ENCODE peak calls at places on chromosomes 7 and 10, in seven cellular contexts. C is amygdala; R is effector CD4-positive, alpha-beta T cell; I is SHP77 treated with DMSO at 0.1 percent for 48 hours; G is SK-N-SH; A is NCI-H345; X is IMR-90. W is an unnamed sample.

GRCh38 chr10:71206911-71207310 is 5.5 kb upstream of the UNC5B start:
- DNase-seq in X (no peak), R (no peak), G (no peak), I (no peak), C (no peak), A (no peak), W (no peak)

GRCh38 chr7:131141443-131141967 is 186.2 kb upstream of the MKLN1 start:
- DNase-seq in C (no peak), X (no peak), G (no peak), I (no peak), R (no peak), A (no peak), W (no peak)

GRCh38 chr10:43259981-43260761 is 6.7 kb downstream of the RASGEF1A start:
- DNase-seq in A (peak; percentile 65), R (no peak), G (peak; percentile 76), C (no peak), X (no peak), I (no peak), W (no peak)

GRCh38 chr7:115987486-115987885 is 43.1 kb downstream of the TFEC start:
- DNase-seq in G (no peak), X (no peak), I (no peak), C (no peak), R (no peak), A (no peak), W (no peak)

GRCh38 chr7:16739863-16740622 is 13.5 kb upstream of the TSPAN13 start:
- DNase-seq in G (no peak), C (no peak), I (no peak), R (no peak), X (peak; percentile 98), A (no peak), W (peak; percentile 84)

GRCh38 chr10:69574571-69574978 is 1.4 kb upstream of the NEUROG3 start:
- DNase-seq in X (no peak), A (no peak), C (no peak), R (no peak), I (no peak), G (peak; percentile 59), W (no peak)

GRCh38 chr7:127780489-127780888 is 128.5 kb downstream of the SND1 start:
- DNase-seq in I (no peak), C (no peak), X (no peak), G (no peak), R (no peak), A (no peak), W (no peak)

GRCh38 chr7:101245147-101245668 is 327 bp upstream of the FIS1 start:
- DNase-seq in A (no peak), I (no peak), R (no peak), X (no peak), G (no peak), C (no peak), W (no peak)

GRCh38 chr7:28163955-28164354 is 16.6 kb downstream of the JAZF1 start:
- DNase-seq in X (peak; percentile 91), C (no peak), I (no peak), G (no peak), A (no peak), R (no peak), W (peak; percentile 34)

GRCh38 chr7:129169705-129170319 is 18.6 kb upstream of the SMO start:
- DNase-seq in R (no peak), G (no peak), A (no peak), C (no peak), I (no peak), X (no peak), W (no peak)

GRCh38 chr7:146864644-146865043 is 748.0 kb downstream of the CNTNAP2 start:
- DNase-seq in A (peak; percentile 84), G (no peak), R (no peak), C (no peak), X (no peak), I (no peak), W (no peak)

GRCh38 chr10:21508987-21509334 is 16.5 kb downstream of the SKIDA1 start:
- DNase-seq in R (no peak), X (no peak), G (no peak), A (no peak), C (no peak), I (no peak), W (peak; percentile 27)

GRCh38 chr7:336810-337566 is 47.0 kb downstream of the FOXL3 start:
- DNase-seq in C (no peak), I (no peak), A (no peak), X (no peak), R (no peak), G (no peak), W (no peak)

GRCh38 chr10:69629897-69630650 is at the start of gene FAM241B:
- DNase-seq in R (peak; percentile 67), I (no peak), A (peak; percentile 67), G (peak; percentile 97), C (no peak), X (peak; percentile 5), W (peak; percentile 81)

GRCh38 chr10:110783509-110784103 is 88.1 kb upstream of the PDCD4 start:
- DNase-seq in C (no peak), I (no peak), R (peak; percentile 61), G (no peak), X (peak; percentile 4), A (no peak), W (no peak)

GRCh38 chr7:84506151-84506550 is 311.6 kb upstream of the SEMA3A start:
- DNase-seq in G (no peak), A (no peak), C (no peak), I (no peak), R (no peak), X (peak; percentile 60), W (no peak)

GRCh38 chr7:41161188-41161587 is 541.7 kb downstream of the INHBA start:
- DNase-seq in I (no peak), A (no peak), C (no peak), G (no peak), X (no peak), R (no peak), W (no peak)

GRCh38 chr7:105602325-105603305 is 21.3 kb upstream of the EFCAB10 start:
- DNase-seq in A (no peak), G (no peak), C (no peak), R (no peak), I (no peak), X (peak; percentile 45), W (peak; percentile 15)

GRCh38 chr7:74606101-74606908 is 51.2 kb upstream of the GTF2I start:
- DNase-seq in G (peak; percentile 89), C (no peak), I (no peak), X (no peak), R (peak; percentile 15), A (peak; percentile 63), W (peak; percentile 55)

GRCh38 chr7:5528071-5528814 is 104.6 kb upstream of the TNRC18 start:
- DNase-seq in X (peak; percentile 36), C (no peak), G (no peak), R (peak; percentile 31), I (no peak), A (no peak), W (peak; percentile 58)

GRCh38 chr7:102220229-102220850 is 66.3 kb upstream of the SH2B2 start:
- DNase-seq in I (no peak), R (no peak), X (no peak), C (no peak), A (no peak), G (no peak), W (peak; percentile 33)

GRCh38 chr10:13450078-13450477 is 78.7 kb downstream of the BEND7 start:
- DNase-seq in A (no peak), X (peak; percentile 72), C (no peak), G (no peak), I (no peak), R (no peak), W (peak; percentile 72)

W was measured in astrocyte of the hippocampus.